ENCODE peak calls at places on chromosomes 5 and 9, in eight cellular contexts. X is HT1080; A is endothelial cell; Y is NCI-H82; T is activated effector memory CD4-positive, alpha-beta T cell treated with Interleukin-2 at 50 U/mL for 16 hours; O is lung; Q is M059J; W is NCI-H187. B is an unnamed sample.

GRCh38 chr9:128304971-128305288 is 17.3 kb downstream of the TRUB2 start:
- DNase-seq in X (no peak), A (no peak), Y (peak; percentile 98), T (no peak), O (no peak), Q (no peak), W (no peak), B (peak; percentile 67)

GRCh38 chr9:31588010-31588409 is 796.4 kb upstream of the ACO1 start:
- DNase-seq in X (no peak), A (no peak), Y (peak; percentile 3), T (no peak), O (no peak), Q (no peak), W (no peak), B (peak; percentile 34)

GRCh38 chr9:12815895-12816294 is 41.1 kb downstream of the LURAP1L start:
- DNase-seq in X (no peak), A (no peak), Y (no peak), T (no peak), O (no peak), Q (no peak), W (no peak), B (no peak)

GRCh38 chr5:6574537-6574936 is 58.3 kb downstream of the NSUN2 start:
- DNase-seq in X (no peak), A (no peak), Y (peak; percentile 5), T (no peak), O (peak; percentile 25), Q (no peak), W (no peak), B (no peak)

GRCh38 chr9:31390352-31391025 is 994.0 kb upstream of the ACO1 start:
- DNase-seq in X (peak; percentile 14), A (no peak), Y (no peak), T (no peak), O (no peak), Q (no peak), W (no peak), B (no peak)

GRCh38 chr5:107873877-107874276 is 203.1 kb upstream of the EFNA5 start:
- DNase-seq in X (no peak), A (no peak), Y (no peak), T (no peak), O (no peak), Q (no peak), W (no peak), B (no peak)

GRCh38 chr5:34789021-34789531 is 49.9 kb upstream of the TTC23L start:
- DNase-seq in X (peak; percentile 53), A (no peak), Y (peak; percentile 53), T (no peak), O (no peak), Q (peak; percentile 71), W (no peak), B (no peak)

GRCh38 chr5:179293276-179293675 is 52.0 kb downstream of the ADAMTS2 start:
- DNase-seq in X (no peak), A (no peak), Y (no peak), T (no peak), O (no peak), Q (no peak), W (no peak), B (no peak)

GRCh38 chr5:178439411-178440162 is 150.6 kb downstream of the COL23A1 start:
- DNase-seq in X (no peak), A (no peak), Y (no peak), T (no peak), O (no peak), Q (no peak), W (no peak), B (no peak)

GRCh38 chr5:15731686-15732085 is 231.7 kb downstream of the FBXL7 start:
- DNase-seq in X (no peak), A (no peak), Y (no peak), T (no peak), O (no peak), Q (no peak), W (no peak), B (no peak)

GRCh38 chr9:97502984-97503861 is 1.8 kb downstream of the TMOD1 start:
- DNase-seq in X (no peak), A (no peak), Y (no peak), T (no peak), O (peak; percentile 25), Q (no peak), W (no peak), B (no peak)

GRCh38 chr5:122773615-122774014 is 1.3 kb upstream of the SNX2 start:
- DNase-seq in X (no peak), A (no peak), Y (no peak), T (no peak), O (no peak), Q (peak; percentile 18), W (no peak), B (no peak)

GRCh38 chr5:169352901-169353300 is 52.0 kb upstream of the SLIT3 start:
- DNase-seq in X (no peak), A (no peak), Y (no peak), T (no peak), O (no peak), Q (no peak), W (no peak), B (no peak)

GRCh38 chr5:81194633-81195333 is 38.3 kb upstream of the CKMT2 start:
- DNase-seq in X (peak; percentile 78), A (peak; percentile 94), Y (peak; percentile 85), T (peak; percentile 69), O (peak; percentile 79), Q (peak; percentile 69), W (peak; percentile 48), B (peak; percentile 95)

GRCh38 chr9:97507585-97507984 is 6.1 kb downstream of the TMOD1 start:
- DNase-seq in X (no peak), A (no peak), Y (no peak), T (no peak), O (no peak), Q (peak; percentile 35), W (no peak), B (no peak)

GRCh38 chr9:114504341-114505186 is 709 bp downstream of the WHRN start:
- DNase-seq in X (no peak), A (peak; percentile 72), Y (peak; percentile 62), T (peak; percentile 19), O (peak; percentile 36), Q (peak; percentile 62), W (peak; percentile 19), B (peak; percentile 61)

GRCh38 chr9:130192600-130192999 is 20.4 kb downstream of the NCS1 start:
- DNase-seq in X (no peak), A (no peak), Y (no peak), T (no peak), O (no peak), Q (no peak), W (no peak), B (no peak)

GRCh38 chr9:114186091-114186792 is 30.9 kb downstream of the COL27A1 start:
- DNase-seq in X (no peak), A (no peak), Y (no peak), T (no peak), O (no peak), Q (no peak), W (no peak), B (no peak)

GRCh38 chr5:137179203-137179602 is 319.9 kb downstream of the SPOCK1 start:
- DNase-seq in X (no peak), A (no peak), Y (peak; percentile 68), T (no peak), O (no peak), Q (no peak), W (no peak), B (no peak)

GRCh38 chr5:12522116-12522515 is 617.9 kb upstream of the CTNND2 start:
- DNase-seq in X (peak; percentile 89), A (no peak), Y (no peak), T (no peak), O (no peak), Q (peak; percentile 43), W (no peak), B (no peak)

GRCh38 chr5:125198270-125198974 is 452.0 kb upstream of the ZNF608 start:
- DNase-seq in X (no peak), A (peak; percentile 20), Y (peak; percentile 98), T (no peak), O (peak; percentile 58), Q (peak; percentile 57), W (peak; percentile 86), B (peak; percentile 59)

GRCh38 chr9:88531920-88532319 is 3.1 kb upstream of the NXNL2 start:
- DNase-seq in X (no peak), A (no peak), Y (no peak), T (no peak), O (no peak), Q (peak; percentile 53), W (no peak), B (no peak)

GRCh38 chr9:37465249-37466036 is at the start of gene ZBTB5:
- DNase-seq in X (peak; percentile 100), A (peak; percentile 97), Y (peak; percentile 100), T (peak; percentile 98), O (peak; percentile 99), Q (peak; percentile 100), W (peak; percentile 98), B (peak; percentile 95)

GRCh38 chr9:38414040-38414723 is 10.1 kb downstream of the IGFBPL1 start:
- DNase-seq in X (no peak), A (no peak), Y (peak; percentile 95), T (no peak), O (no peak), Q (no peak), W (no peak), B (peak; percentile 81)

GRCh38 chr5:126414874-126415502 is 8.2 kb upstream of the GRAMD2B start:
- DNase-seq in X (peak; percentile 7), A (no peak), Y (no peak), T (no peak), O (no peak), Q (peak; percentile 64), W (no peak), B (no peak)

GRCh38 chr5:76696254-76696653 is 19.7 kb upstream of the F2R start:
- DNase-seq in X (no peak), A (no peak), Y (no peak), T (no peak), O (no peak), Q (no peak), W (no peak), B (no peak)

GRCh38 chr5:155982354-155982753 is 344.6 kb upstream of the SGCD start:
- DNase-seq in X (no peak), A (no peak), Y (no peak), T (no peak), O (no peak), Q (no peak), W (no peak), B (no peak)